ENCODE peak calls at places on chromosomes 3 and 15, in eight cellular contexts. L, Z, I, G, P, E, K and J are unnamed samples.

GRCh38 chr3:16604433-16604832 is 790 bp downstream of the DAZL start:
- DNase-seq in L (no peak), Z (no peak), I (no peak), G (no peak), P (no peak), E (no peak), K (no peak), J (no peak)

GRCh38 chr3:177800565-177800964 is 603.3 kb upstream of the TBL1XR1 start:
- DNase-seq in L (no peak), Z (no peak), I (no peak), G (no peak), P (no peak), E (no peak), K (no peak), J (no peak)

GRCh38 chr3:5212625-5213573 is 25.4 kb downstream of the EDEM1 start:
- DNase-seq in L (no peak), Z (no peak), I (no peak), G (no peak), P (no peak), E (no peak), K (no peak), J (no peak)

GRCh38 chr3:128068156-128068620 is 16.0 kb downstream of the SEC61A1 start:
- DNase-seq in L (no peak), Z (peak; percentile 60), I (no peak), G (peak; percentile 65), P (peak; percentile 64), E (no peak), K (no peak), J (peak; percentile 75)

GRCh38 chr15:71788646-71789579 is 21.4 kb upstream of the NR2E3 start:
- DNase-seq in L (no peak), Z (peak; percentile 38), I (no peak), G (no peak), P (no peak), E (no peak), K (no peak), J (no peak)

GRCh38 chr15:64162478-64162868 is 349 bp downstream of the PPIB start:
- DNase-seq in L (peak; percentile 82), Z (no peak), I (no peak), G (no peak), P (no peak), E (no peak), K (no peak), J (no peak)

GRCh38 chr3:72997421-72997961 is 880 bp downstream of the PPP4R2 start:
- DNase-seq in L (no peak), Z (peak; percentile 68), I (peak; percentile 36), G (peak; percentile 69), P (peak; percentile 77), E (peak; percentile 11), K (no peak), J (peak; percentile 65)

GRCh38 chr3:7144696-7145308 is 283.9 kb downstream of the GRM7 start:
- DNase-seq in L (no peak), Z (no peak), I (no peak), G (peak; percentile 1), P (peak; percentile 37), E (peak; percentile 10), K (no peak), J (peak; percentile 58)

GRCh38 chr3:54987719-54988118 is 59.9 kb upstream of the LRTM1 start:
- DNase-seq in L (no peak), Z (no peak), I (no peak), G (no peak), P (no peak), E (no peak), K (no peak), J (no peak)

GRCh38 chr3:143595456-143596077 is 252.7 kb downstream of the SLC9A9 start:
- DNase-seq in L (no peak), Z (no peak), I (no peak), G (no peak), P (peak; percentile 6), E (no peak), K (no peak), J (no peak)

GRCh38 chr3:59580499-59580898 is 530.7 kb upstream of the CFAP20DC start:
- DNase-seq in L (no peak), Z (no peak), I (no peak), G (no peak), P (no peak), E (no peak), K (no peak), J (no peak)

GRCh38 chr3:123084192-123084591 is 17.4 kb downstream of the PDIA5 start:
- DNase-seq in L (no peak), Z (no peak), I (no peak), G (no peak), P (no peak), E (peak; percentile 36), K (no peak), J (no peak)

GRCh38 chr3:20935791-20936190 is 749.8 kb upstream of the SGO1 start:
- DNase-seq in L (no peak), Z (no peak), I (no peak), G (no peak), P (no peak), E (no peak), K (no peak), J (no peak)

GRCh38 chr3:195180490-195181106 is 90.4 kb downstream of the XXYLT1 start:
- DNase-seq in L (no peak), Z (no peak), I (no peak), G (no peak), P (no peak), E (no peak), K (no peak), J (no peak)

GRCh38 chr15:66841953-66842681 is 140.1 kb downstream of the SMAD6 start:
- DNase-seq in L (peak; percentile 93), Z (peak; percentile 91), I (peak; percentile 96), G (peak; percentile 91), P (peak; percentile 23), E (peak; percentile 89), K (no peak), J (no peak)

GRCh38 chr3:148750296-148750695 is 52.6 kb downstream of the AGTR1 start:
- DNase-seq in L (no peak), Z (no peak), I (no peak), G (no peak), P (no peak), E (no peak), K (no peak), J (no peak)

GRCh38 chr3:172517859-172518466 is 5.3 kb downstream of the TNFSF10 start:
- DNase-seq in L (no peak), Z (no peak), I (no peak), G (no peak), P (no peak), E (no peak), K (no peak), J (no peak)

GRCh38 chr15:48478581-48478980 is 147.4 kb downstream of the DUT start:
- DNase-seq in L (no peak), Z (no peak), I (no peak), G (no peak), P (no peak), E (no peak), K (no peak), J (no peak)

GRCh38 chr3:70561796-70562195 is 249.4 kb upstream of the MDFIC2 start:
- DNase-seq in L (no peak), Z (no peak), I (no peak), G (no peak), P (no peak), E (no peak), K (no peak), J (no peak)

GRCh38 chr3:160372780-160373179 is 26.2 kb downstream of the IFT80 start:
- DNase-seq in L (no peak), Z (peak; percentile 59), I (peak; percentile 56), G (peak; percentile 37), P (no peak), E (no peak), K (no peak), J (no peak)

GRCh38 chr3:134797080-134797801 is 2.2 kb downstream of the EPHB1 start:
- DNase-seq in L (no peak), Z (peak; percentile 5), I (no peak), G (no peak), P (no peak), E (no peak), K (no peak), J (no peak)

DNA sequence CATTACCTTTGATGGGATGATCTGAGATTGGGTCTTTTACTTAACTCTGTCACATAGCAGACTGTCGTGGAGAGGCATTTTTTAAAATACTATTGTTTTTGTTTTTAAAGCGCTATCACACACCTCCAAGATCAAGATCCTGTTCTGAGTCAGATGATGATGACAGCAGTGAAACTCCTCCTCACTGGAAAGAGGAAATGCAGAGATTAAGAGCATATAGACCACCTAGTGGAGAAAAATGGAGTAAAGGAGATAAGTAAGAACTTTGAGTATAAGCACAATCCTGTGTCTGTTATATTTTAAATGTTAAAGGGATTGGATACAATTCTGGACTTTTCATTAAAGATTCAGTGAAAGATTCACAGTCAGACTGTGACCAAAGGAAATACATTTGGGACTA is 18.4 kb upstream of the ZBTB47 start:
- DNase-seq in L (no peak), Z (peak; percentile 21), I (no peak), G (peak; percentile 65), P (peak; percentile 45), E (no peak), K (no peak), J (no peak)
- TF ChIP-seq CTCF in L (no peak), Z (no peak), I (no peak), G (peak; percentile 36), P (peak; percentile 2), E (no peak), K (no peak), J (no peak)

DNA sequence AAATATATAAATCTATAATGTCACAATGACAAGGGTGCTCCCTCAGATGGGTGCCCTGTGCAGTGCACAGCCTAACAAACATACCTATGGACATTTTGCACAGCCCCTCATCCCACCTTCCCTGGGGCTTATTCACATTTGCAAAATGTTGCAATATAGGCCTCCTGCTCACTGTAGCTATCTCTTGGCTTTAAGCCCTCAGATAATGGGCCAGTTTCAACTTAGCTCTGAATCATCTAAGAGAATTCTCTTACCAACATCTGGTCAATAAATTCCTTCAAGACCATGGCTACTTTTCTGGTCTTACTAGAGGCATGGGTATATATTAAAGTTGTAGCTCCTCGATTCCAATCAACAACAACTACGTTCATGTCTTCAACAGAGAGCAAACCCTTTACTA is 17.9 kb downstream of the LIPH start:
- DNase-seq in L (no peak), Z (peak; percentile 73), I (no peak), G (peak; percentile 40), P (no peak), E (no peak), K (no peak), J (no peak)
- H3K4me3 ChIP-seq in L (no peak overlapping the region), Z (no peak overlapping the region), I (no peak overlapping the region), G (no peak overlapping the region), P (no peak overlapping the region), E (no peak overlapping the region), K (no peak overlapping the region), J (no peak overlapping the region)

DNA sequence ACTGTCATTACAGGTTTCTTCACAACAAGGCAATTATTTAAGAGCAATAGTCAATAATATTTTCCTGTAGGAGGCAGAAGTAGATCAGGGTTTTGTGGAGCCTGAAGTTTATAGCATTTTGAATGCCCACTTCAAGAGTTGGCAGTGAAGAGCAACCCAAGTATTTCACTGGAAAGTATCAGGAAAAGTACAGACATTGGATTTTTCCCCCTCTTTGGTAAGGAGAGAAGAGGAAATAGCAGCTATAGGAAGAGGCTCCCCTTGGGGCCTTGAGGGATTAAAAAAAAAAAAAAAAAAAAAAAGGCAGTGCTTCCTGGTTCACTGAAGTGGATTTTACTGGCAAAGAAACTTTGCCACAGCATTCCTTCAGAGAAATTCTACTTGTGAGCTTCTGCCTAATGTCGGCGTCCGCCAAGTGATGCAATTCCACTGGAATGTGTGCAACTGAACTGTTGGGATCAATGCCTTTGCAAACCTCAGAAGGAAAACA is 5.7 kb upstream of the CNTN6 start:
- DNase-seq in L (no peak), Z (peak; percentile 95), I (peak; percentile 2), G (peak; percentile 86), P (no peak), E (peak; percentile 24), K (no peak), J (peak; percentile 74)
- TF ChIP-seq CTCF in L (no peak), Z (peak; percentile 41), I (no peak), G (peak; percentile 18), P (no peak), E (no peak), K (no peak), J (peak; percentile 56)

GRCh38 chr15:69980311-69981059 is 117.2 kb downstream of the TLE3 start:
- DNase-seq in L (no peak), Z (no peak), I (no peak), G (no peak), P (no peak), E (no peak), K (peak; percentile 59), J (no peak)
- H3K4me3 ChIP-seq in L (no peak overlapping the region), Z (no peak overlapping the region), I (no peak overlapping the region), G (no peak overlapping the region), P (no peak overlapping the region), E (no peak overlapping the region), K (no peak overlapping the region), J (no peak overlapping the region)